ENCODE peak calls at places on chromosomes 1 and 21, in four cellular contexts. One of them, this sample, is unnamed.

GRCh38 chr1:187928717-187929116 is 1100.0 kb downstream of the PLA2G4A start:
- DNase-seq in A549: no peak
- DNase-seq in K562: no peak
- DNase-seq in HepG2: no peak
- DNase-seq in this sample: no peak

GRCh38 chr1:108829498-108829916 is 27.4 kb downstream of the AKNAD1 start:
- DNase-seq in HepG2: peak; percentile 27
- DNase-seq in A549: no peak
- DNase-seq in K562: no peak
- DNase-seq in this sample: no peak

GRCh38 chr1:153805042-153805745 is 30.0 kb downstream of the SLC27A3 start:
- DNase-seq in K562: no peak
- DNase-seq in A549: peak; percentile 37
- DNase-seq in HepG2: no peak
- DNase-seq in this sample: no peak

GRCh38 chr1:88799433-88799832 is 91.9 kb downstream of the GTF2B start:
- DNase-seq in HepG2: no peak
- DNase-seq in K562: no peak
- DNase-seq in A549: no peak
- DNase-seq in this sample: no peak

GRCh38 chr1:14968251-14968812 is 185.2 kb upstream of the TMEM51 start:
- DNase-seq in A549: no peak
- DNase-seq in K562: no peak
- DNase-seq in HepG2: no peak
- DNase-seq in this sample: no peak

GRCh38 chr1:9905010-9905409 is 5.1 kb downstream of the CTNNBIP1 start:
- DNase-seq in K562: no peak
- DNase-seq in A549: no peak
- DNase-seq in HepG2: no peak
- DNase-seq in this sample: no peak

GRCh38 chr1:69523032-69523431 is 44.7 kb upstream of the LRRC7 start:
- DNase-seq in K562: no peak
- DNase-seq in HepG2: no peak
- DNase-seq in A549: no peak
- DNase-seq in this sample: no peak

GRCh38 chr1:211257831-211258225 is 1.3 kb upstream of the RCOR3 start:
- DNase-seq in HepG2: no peak
- DNase-seq in K562: no peak
- DNase-seq in A549: no peak
- DNase-seq in this sample: no peak

GRCh38 chr21:46040707-46041106 is 57.2 kb upstream of the COL6A2 start:
- DNase-seq in K562: no peak
- DNase-seq in A549: no peak
- DNase-seq in HepG2: no peak
- DNase-seq in this sample: no peak

GRCh38 chr1:221891708-221892107 is 149.8 kb upstream of the DUSP10 start:
- DNase-seq in A549: no peak
- DNase-seq in HepG2: no peak
- DNase-seq in K562: no peak
- DNase-seq in this sample: no peak

GRCh38 chr1:210448293-210448892 is 119.7 kb downstream of the HHAT start:
- DNase-seq in HepG2: peak; percentile 14
- DNase-seq in A549: peak; percentile 36
- DNase-seq in K562: peak; percentile 33
- DNase-seq in this sample: no peak

GRCh38 chr1:237324226-237324625 is 282.2 kb downstream of the RYR2 start:
- DNase-seq in A549: no peak
- DNase-seq in K562: no peak
- DNase-seq in HepG2: no peak
- DNase-seq in this sample: no peak

GRCh38 chr1:978835-979743 is 2.8 kb downstream of the PERM1 start:
- DNase-seq in HepG2: no peak
- DNase-seq in K562: no peak
- DNase-seq in A549: no peak
- DNase-seq in this sample: no peak
- TF ChIP-seq CEBPB in HepG2: no peak
- TF ChIP-seq CEBPB in K562: no peak
- TF ChIP-seq CEBPB in A549: no peak
- TF ChIP-seq CEBPB in this sample: no peak

GRCh38 chr1:149978547-149979023 is 31.9 kb downstream of the OTUD7B start:
- DNase-seq in HepG2: peak; percentile 86
- DNase-seq in K562: no peak
- DNase-seq in A549: no peak
- DNase-seq in this sample: no peak
- TF ChIP-seq RNF2 in HepG2: no peak
- TF ChIP-seq RNF2 in K562: no peak
- TF ChIP-seq RNF2 in A549: no peak
- TF ChIP-seq RNF2 in this sample: no peak

DNA sequence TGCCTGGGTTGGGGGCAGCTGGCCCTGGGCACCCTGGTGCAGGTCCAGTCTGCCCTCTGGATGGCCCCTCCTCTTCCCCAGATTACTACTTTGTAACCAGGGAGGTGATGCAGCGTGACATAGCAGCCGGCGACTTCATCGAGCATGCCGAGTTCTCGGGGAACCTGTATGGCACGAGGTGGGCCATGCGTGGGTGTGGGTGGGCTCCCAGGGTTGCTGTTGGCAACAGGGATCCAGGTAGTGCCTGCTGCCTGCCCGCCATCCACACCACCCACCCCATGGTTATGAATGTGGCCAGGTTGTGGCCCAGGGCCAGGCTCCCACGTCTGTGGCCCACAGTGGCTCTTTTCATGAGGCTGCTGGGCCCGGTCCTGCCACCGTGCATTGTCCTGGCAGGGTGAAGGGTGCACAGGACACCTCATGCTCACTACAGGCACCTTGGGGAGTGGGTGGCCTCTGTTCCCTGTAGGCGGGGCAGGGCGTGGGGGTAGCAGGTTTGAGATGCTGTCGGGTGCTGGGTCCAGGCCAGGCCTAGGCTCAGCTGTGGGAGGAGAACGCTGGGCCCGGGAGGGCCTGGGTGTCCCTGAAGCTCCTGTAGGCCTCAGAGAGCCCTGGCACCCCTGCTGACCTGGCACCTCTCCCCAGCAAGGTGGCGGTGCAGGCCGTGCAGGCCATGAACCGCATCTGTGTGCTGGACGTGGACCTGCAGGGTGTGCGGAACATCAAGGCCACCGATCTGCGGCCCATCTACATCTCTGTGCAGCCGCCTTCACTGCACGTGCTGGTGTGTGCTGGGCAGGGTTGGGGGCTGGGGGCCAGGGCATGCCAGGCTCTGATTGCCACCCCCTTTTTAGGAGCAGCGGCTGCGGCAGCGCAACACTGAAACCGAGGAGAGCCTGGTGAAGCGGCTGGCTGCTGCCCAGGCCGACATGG is 2.7 kb upstream of the GJC2 start:
- DNase-seq in A549: no peak
- DNase-seq in K562: no peak
- DNase-seq in HepG2: no peak
- DNase-seq in this sample: no peak
- TF ChIP-seq CEBPB in A549: no peak
- TF ChIP-seq CEBPB in K562: no peak
- TF ChIP-seq CEBPB in HepG2: no peak
- TF ChIP-seq CEBPB in this sample: no peak

GRCh38 chr21:33286076-33286475 is 19.9 kb downstream of the IL10RB start:
- DNase-seq in K562: no peak
- DNase-seq in HepG2: peak; percentile 38
- DNase-seq in A549: no peak
- DNase-seq in this sample: no peak

GRCh38 chr21:33286600-33287456 is 20.7 kb downstream of the IL10RB start:
- DNase-seq in A549: peak; percentile 33
- DNase-seq in K562: no peak
- DNase-seq in HepG2: peak; percentile 73
- DNase-seq in this sample: no peak

GRCh38 chr21:33290441-33290840 is 24.3 kb downstream of the IL10RB start:
- DNase-seq in K562: no peak
- DNase-seq in HepG2: no peak
- DNase-seq in A549: no peak
- DNase-seq in this sample: no peak

GRCh38 chr21:33291686-33292085 is 25.5 kb downstream of the IL10RB start:
- DNase-seq in K562: no peak
- DNase-seq in HepG2: no peak
- DNase-seq in A549: no peak
- DNase-seq in this sample: no peak

DNA sequence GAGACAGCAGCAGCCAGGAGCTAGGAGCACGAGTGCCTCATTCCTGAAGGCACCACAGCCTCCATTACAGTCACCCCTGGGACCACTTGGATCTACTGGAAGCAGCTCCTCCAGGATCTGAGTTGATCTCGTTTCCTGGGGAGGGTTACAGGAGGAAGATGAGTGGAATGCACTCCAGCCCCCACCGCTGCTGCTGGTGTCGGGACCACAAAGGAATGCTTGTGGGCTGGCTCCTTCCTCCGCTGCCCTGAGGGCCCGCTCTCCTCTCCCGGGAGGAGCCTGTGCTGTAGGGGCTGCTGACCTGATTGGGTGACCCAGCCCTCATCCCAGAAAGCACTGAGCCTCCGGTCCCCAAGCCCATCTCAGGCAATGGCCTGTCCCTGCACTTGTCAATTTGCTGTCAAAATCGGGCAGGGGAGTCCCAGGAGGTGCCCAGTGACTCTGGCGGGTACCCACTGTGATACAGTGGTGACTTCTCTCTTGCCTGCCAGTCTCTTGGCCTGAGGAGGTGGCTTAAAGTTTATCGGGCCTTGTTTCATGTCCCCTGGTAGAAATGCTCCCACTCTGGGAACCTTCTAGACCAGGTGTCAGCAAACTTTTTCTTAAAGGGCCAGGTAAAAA is 23.1 kb downstream of the IL10RB start:
- DNase-seq in K562: no peak
- DNase-seq in HepG2: no peak
- DNase-seq in A549: no peak
- DNase-seq in this sample: no peak
- TF ChIP-seq RNF2 in K562: no peak
- TF ChIP-seq RNF2 in HepG2: no peak
- TF ChIP-seq RNF2 in A549: no peak
- TF ChIP-seq RNF2 in this sample: no peak

DNA sequence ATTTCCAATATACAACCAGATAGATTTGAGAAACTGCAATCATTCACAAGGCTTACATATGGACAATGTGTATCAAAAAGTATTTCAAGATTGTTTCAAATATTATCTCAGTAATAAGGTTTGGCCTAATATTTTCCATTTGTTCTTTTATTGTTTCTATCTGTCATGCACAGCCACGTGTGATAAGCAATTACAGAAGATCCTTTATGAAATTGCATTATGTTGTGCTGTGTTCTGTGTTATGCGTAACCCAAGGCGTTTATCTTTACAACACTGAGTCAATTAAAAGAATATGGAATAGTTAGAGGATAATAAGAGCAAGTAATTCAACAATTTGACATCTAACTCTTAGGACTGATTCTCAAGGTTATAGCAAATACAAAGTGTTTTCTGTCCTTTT is 1009.3 kb upstream of the PRMT6 start:
- DNase-seq in A549: no peak
- DNase-seq in K562: no peak
- DNase-seq in HepG2: no peak
- DNase-seq in this sample: no peak
- TF ChIP-seq CEBPB in A549: no peak
- TF ChIP-seq CEBPB in K562: no peak
- TF ChIP-seq CEBPB in HepG2: no peak
- TF ChIP-seq CEBPB in this sample: no peak

This sample was measured in H1.